ENCODE peak calls at places on chromosomes 13 and 19, in seven cellular contexts. K is neuronal stem cell, U is mesendoderm, Q is IMR-90, R is mesenchymal stem cell, V is H1, C is trophoblast cell. I is an unnamed sample.

GRCh38 chr19:501646-502045 is 5.4 kb downstream of the MADCAM1 start:
- DNase-seq in K (no peak), U (no peak), Q (no peak), R (no peak), V (no peak), C (no peak), I (peak; percentile 27)

GRCh38 chr13:100403675-100404074 is 184.9 kb downstream of the GGACT start:
- DNase-seq in K (no peak), U (no peak), Q (no peak), R (no peak), V (no peak), C (no peak), I (peak; percentile 91)

GRCh38 chr13:64273780-64274179 is 2858.1 kb upstream of the PCDH20 start:
- DNase-seq in K (no peak), U (no peak), Q (no peak), R (no peak), V (no peak), C (no peak), I (no peak)

GRCh38 chr13:67421475-67421874 is 191.3 kb upstream of the PCDH9 start:
- DNase-seq in K (no peak), U (no peak), Q (no peak), R (no peak), V (no peak), C (no peak), I (no peak)

GRCh38 chr13:73000027-73000674 is 58.7 kb upstream of the KLF5 start:
- DNase-seq in K (no peak), U (peak; percentile 39), Q (peak; percentile 19), R (peak; percentile 16), V (no peak), C (no peak), I (no peak)

GRCh38 chr19:4362038-4362828 is 18.9 kb downstream of the MPND start:
- DNase-seq in K (no peak), U (no peak), Q (no peak), R (no peak), V (peak; percentile 58), C (no peak), I (no peak)

GRCh38 chr13:98311200-98311548 is 134.1 kb upstream of the RNF113B start:
- DNase-seq in K (no peak), U (no peak), Q (no peak), R (no peak), V (no peak), C (no peak), I (no peak)

GRCh38 chr13:88042489-88042888 is 371.3 kb downstream of the SLITRK5 start:
- DNase-seq in K (no peak), U (no peak), Q (no peak), R (peak; percentile 20), V (no peak), C (no peak), I (no peak)

GRCh38 chr19:50001158-50001557 is 24.0 kb downstream of the VRK3 start:
- DNase-seq in K (no peak), U (no peak), Q (no peak), R (no peak), V (no peak), C (no peak), I (no peak)

GRCh38 chr13:111158136-111158805 is 43.2 kb downstream of the ARHGEF7 start:
- DNase-seq in K (no peak), U (no peak), Q (no peak), R (no peak), V (no peak), C (no peak), I (no peak)

GRCh38 chr13:77902319-77902963 is 16.2 kb downstream of the EDNRB start:
- DNase-seq in K (no peak), U (no peak), Q (no peak), R (no peak), V (no peak), C (no peak), I (no peak)

GRCh38 chr13:30338331-30338851 is 31.0 kb upstream of the KATNAL1 start:
- DNase-seq in K (no peak), U (no peak), Q (peak; percentile 23), R (no peak), V (no peak), C (peak; percentile 17), I (no peak)

GRCh38 chr19:48720251-48720612 is 707 bp upstream of the MAMSTR start:
- DNase-seq in K (no peak), U (no peak), Q (no peak), R (no peak), V (no peak), C (no peak), I (no peak)

DNA sequence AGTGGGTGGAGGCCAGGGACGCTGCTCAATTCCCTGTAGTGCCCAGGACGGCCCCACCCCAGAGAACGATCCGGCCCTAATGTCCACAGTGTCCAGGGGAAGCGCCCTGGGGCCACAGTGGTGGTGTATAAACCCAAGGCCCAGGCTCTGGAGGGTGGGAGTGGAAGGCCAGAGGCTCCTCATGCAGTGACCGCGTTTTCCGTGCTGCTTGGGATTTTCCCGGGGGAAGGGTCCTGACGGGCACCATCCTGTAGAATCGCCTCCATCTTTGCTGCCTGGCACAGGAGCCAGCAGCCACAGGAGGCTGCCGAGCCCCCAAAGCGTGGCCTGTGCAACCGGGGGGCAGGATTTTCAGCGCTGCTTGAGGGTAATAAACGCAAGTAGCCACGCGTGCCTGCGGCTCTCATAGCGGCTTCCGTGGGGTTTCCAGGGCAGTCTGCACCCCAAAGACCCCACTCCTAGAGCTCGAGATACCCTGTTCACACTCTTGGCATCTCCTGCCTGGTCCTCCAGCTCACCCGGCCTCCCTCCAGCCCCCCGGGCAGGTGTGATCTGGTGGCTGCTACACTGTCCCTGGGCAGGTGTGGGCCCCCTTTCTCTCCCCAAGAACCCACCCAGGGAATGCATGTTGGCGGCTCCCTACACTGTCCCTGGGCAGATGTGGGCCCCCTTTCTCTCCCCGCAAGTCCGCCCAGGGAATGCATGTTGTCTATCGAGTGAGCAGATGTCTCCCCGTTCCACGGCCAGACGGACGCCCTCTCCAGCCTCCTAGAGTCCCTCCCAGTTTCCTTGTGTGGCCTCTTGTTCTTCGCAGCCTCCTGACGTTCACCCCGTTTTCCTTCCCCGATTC is 2.2 kb downstream of the NCLN start:
- DNase-seq in K (no peak), U (no peak), Q (no peak), R (no peak), V (no peak), C (no peak), I (no peak)
- H2AK5ac ChIP-seq in K (no peak overlapping the region), U (no peak overlapping the region), Q (no peak overlapping the region), R (no peak overlapping the region), V (no peak overlapping the region), C (no peak overlapping the region), I (no peak overlapping the region)

GRCh38 chr19:5553892-5554291 is 13.9 kb downstream of the TINCR start:
- DNase-seq in K (no peak), U (no peak), Q (no peak), R (no peak), V (no peak), C (no peak), I (no peak)
- H2AK5ac ChIP-seq in K (peak overlapping the region; percentile 97), U (no peak overlapping the region), Q (no peak overlapping the region), R (no peak overlapping the region), V (no peak overlapping the region), C (no peak overlapping the region), I (no peak overlapping the region)

DNA sequence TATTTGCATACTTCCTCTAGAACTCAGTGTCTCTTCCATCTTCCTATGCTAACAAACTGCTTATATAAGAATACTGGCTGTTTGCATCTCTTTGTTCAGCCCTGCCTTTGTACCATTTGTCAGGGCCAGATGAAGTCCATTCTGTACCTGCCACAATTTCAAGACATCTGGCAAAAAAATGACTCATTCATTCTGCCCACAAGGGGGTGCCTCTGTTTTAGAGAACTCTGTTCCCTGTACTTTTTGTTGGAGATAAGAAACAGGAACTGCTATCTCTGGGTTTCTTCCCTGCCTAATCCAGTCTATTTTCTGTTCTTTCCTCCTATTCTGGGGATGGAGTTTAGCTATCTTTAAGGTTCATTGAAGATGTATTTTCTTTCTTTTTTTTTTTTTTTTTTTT is 23.0 kb downstream of the ZNF568 start:
- DNase-seq in K (no peak), U (peak; percentile 16), Q (no peak), R (no peak), V (no peak), C (no peak), I (no peak)
- H2AK5ac ChIP-seq in K (no peak overlapping the region), U (no peak overlapping the region), Q (no peak overlapping the region), R (no peak overlapping the region), V (no peak overlapping the region), C (no peak overlapping the region), I (no peak overlapping the region)

DNA sequence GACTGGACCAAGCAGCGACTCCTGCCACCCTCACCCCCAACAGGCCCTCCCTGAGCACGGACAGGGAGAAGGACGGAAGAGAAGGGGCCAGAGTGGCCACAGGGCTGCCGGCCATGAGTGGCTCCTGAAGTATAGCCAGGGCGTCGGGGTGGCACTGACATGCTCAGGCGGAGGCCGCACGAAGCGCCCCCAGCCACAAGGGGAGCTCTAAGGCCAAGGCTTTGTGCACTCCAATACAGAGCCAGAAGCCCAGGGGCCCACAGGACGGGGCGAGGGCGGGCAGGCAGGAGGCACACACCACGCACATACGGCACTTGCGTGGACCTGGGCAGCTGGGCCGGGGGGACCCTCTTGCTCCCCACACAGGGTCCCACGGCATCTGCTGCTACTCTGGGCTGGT is 52.0 kb downstream of the KLF2 start:
- DNase-seq in K (no peak), U (peak; percentile 39), Q (no peak), R (peak; percentile 14), V (peak; percentile 86), C (no peak), I (peak; percentile 68)
- H2AK5ac ChIP-seq in K (no peak overlapping the region), U (no peak overlapping the region), Q (no peak overlapping the region), R (no peak overlapping the region), V (no peak overlapping the region), C (no peak overlapping the region), I (no peak overlapping the region)

GRCh38 chr19:16052353-16052752 is 23.9 kb upstream of the TPM4 start:
- DNase-seq in K (no peak), U (no peak), Q (no peak), R (no peak), V (no peak), C (no peak), I (no peak)

GRCh38 chr19:16061943-16062342 is 14.4 kb upstream of the TPM4 start:
- DNase-seq in K (no peak), U (no peak), Q (no peak), R (no peak), V (no peak), C (no peak), I (no peak)

GRCh38 chr19:16060294-16060693 is 16.0 kb upstream of the TPM4 start:
- DNase-seq in K (no peak), U (no peak), Q (no peak), R (no peak), V (no peak), C (no peak), I (no peak)

GRCh38 chr19:16051254-16052025 is 24.9 kb upstream of the TPM4 start:
- DNase-seq in K (no peak), U (no peak), Q (no peak), R (no peak), V (no peak), C (no peak), I (peak; percentile 50)

DNA sequence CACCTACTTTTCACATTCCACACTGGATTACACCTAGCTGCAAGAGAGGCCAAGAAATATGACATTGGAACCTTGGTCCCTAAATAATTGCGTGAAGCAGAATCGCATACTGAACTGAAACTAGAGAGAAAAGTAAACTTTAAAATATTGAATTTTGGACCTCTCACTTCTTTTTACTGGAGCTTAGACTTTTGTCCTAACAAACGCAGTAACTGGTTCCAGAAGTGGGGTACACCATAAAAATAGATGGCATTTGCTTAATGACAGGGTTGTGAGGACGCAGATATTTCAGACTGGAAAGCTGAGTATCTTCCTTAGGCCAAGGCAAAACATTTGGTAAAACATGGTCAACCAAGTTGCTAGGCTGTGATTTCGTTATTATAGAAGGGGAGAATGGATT is 19.2 kb upstream of the TPM4 start:
- DNase-seq in K (no peak), U (no peak), Q (no peak), R (no peak), V (no peak), C (no peak), I (no peak)
- H2AK5ac ChIP-seq in K (no peak overlapping the region), U (no peak overlapping the region), Q (no peak overlapping the region), R (no peak overlapping the region), V (no peak overlapping the region), C (no peak overlapping the region), I (no peak overlapping the region)

I was measured in H9.